ENCODE peak calls at places on chromosomes 3 and 15, in nine cellular contexts. S is endothelial cell; Z is EL; F is AG08395; I is activated CD8-positive, alpha-beta memory T cell treated with anti-CD3 and anti-CD28 coated beads for 24 hours; R is neural progenitor cell; B is ovary; U is adipocyte; K is amniotic epithelial cell. N is an unnamed sample.

GRCh38 chr15:92903956-92904831 is 4.1 kb downstream of the CHD2 start:
- DNase-seq in S (peak), Z (peak), F (peak), I (peak), R (peak), B (peak), U (peak), K (peak), N (peak)

GRCh38 chr15:90750186-90750585 is 33.0 kb downstream of the BLM start:
- DNase-seq in S (no peak), Z (no peak), F (no peak), I (no peak), R (no peak), B (no peak), U (no peak), K (peak), N (peak)

GRCh38 chr3:116058844-116059243 is 386.4 kb downstream of the LSAMP start:
- DNase-seq in S (no peak), Z (no peak), F (no peak), I (no peak), R (no peak), B (no peak), U (no peak), K (no peak), N (no peak)

GRCh38 chr3:42705962-42706585 is 3.5 kb upstream of the HHATL start:
- DNase-seq in S (no peak), Z (no peak), F (no peak), I (no peak), R (no peak), B (peak), U (no peak), K (no peak), N (no peak)

GRCh38 chr3:85161544-85161943 is 202.8 kb downstream of the CADM2 start:
- DNase-seq in S (no peak), Z (no peak), F (no peak), I (no peak), R (no peak), B (no peak), U (no peak), K (no peak), N (no peak)

GRCh38 chr3:44077267-44077666 is 164.4 kb upstream of the TOPAZ1 start:
- DNase-seq in S (no peak), Z (no peak), F (no peak), I (no peak), R (peak), B (no peak), U (peak), K (peak), N (peak)

GRCh38 chr3:119331661-119332060 is 37.5 kb downstream of the ARHGAP31 start:
- DNase-seq in S (no peak), Z (no peak), F (peak), I (no peak), R (no peak), B (no peak), U (peak), K (peak), N (no peak)

GRCh38 chr3:141530133-141530768 is 43.4 kb downstream of the RASA2 start:
- DNase-seq in S (no peak), Z (peak), F (peak), I (no peak), R (no peak), B (no peak), U (peak), K (peak), N (no peak)

GRCh38 chr3:127233371-127233770 is 40.4 kb downstream of the PRR23E start:
- DNase-seq in S (peak), Z (no peak), F (no peak), I (no peak), R (peak), B (no peak), U (peak), K (peak), N (no peak)

GRCh38 chr15:67870868-67871408 is 31.1 kb upstream of the RNU6-1 start:
- DNase-seq in S (no peak), Z (no peak), F (no peak), I (no peak), R (no peak), B (no peak), U (no peak), K (no peak), N (no peak)

GRCh38 chr3:138360272-138361192 is 12.2 kb downstream of the MRAS start:
- DNase-seq in S (no peak), Z (no peak), F (no peak), I (no peak), R (no peak), B (no peak), U (no peak), K (no peak), N (no peak)

GRCh38 chr3:140953028-140953960 is 11.7 kb downstream of the SLC25A36 start:
- DNase-seq in S (no peak), Z (peak), F (peak), I (no peak), R (no peak), B (no peak), U (peak), K (peak), N (no peak)

GRCh38 chr15:67124911-67125588 is 59.6 kb downstream of the SMAD3 start:
- DNase-seq in S (no peak), Z (no peak), F (peak), I (no peak), R (no peak), B (peak), U (no peak), K (no peak), N (no peak)

GRCh38 chr3:110332591-110332990 is 739.0 kb upstream of the NECTIN3 start:
- DNase-seq in S (no peak), Z (no peak), F (no peak), I (no peak), R (no peak), B (no peak), U (no peak), K (no peak), N (no peak)

GRCh38 chr3:151686257-151686656 is 47.5 kb upstream of the AADACL2 start:
- DNase-seq in S (no peak), Z (no peak), F (no peak), I (no peak), R (no peak), B (no peak), U (no peak), K (no peak), N (no peak)

GRCh38 chr3:39378092-39378491 is 5.1 kb upstream of the SLC25A38 start:
- DNase-seq in S (peak), Z (peak), F (no peak), I (peak), R (peak), B (no peak), U (peak), K (peak), N (peak)

GRCh38 chr15:74725845-74726773 is 781 bp upstream of the CYP1A1 start:
- DNase-seq in S (peak), Z (peak), F (peak), I (peak), R (peak), B (peak), U (peak), K (no peak), N (peak)